ENCODE peak calls at places on chromosomes 12 and 14, in seven cellular contexts. J, L, W, A, C, K and M are unnamed samples.

GRCh38 chr12:79688376-79689040 is 2.3 kb downstream of the PAWR start:
- DNase-seq in A (no peak), J (no peak), K (no peak), L (peak), C (peak), W (no peak), M (no peak)

GRCh38 chr14:41605550-41606248 is 977 bp upstream of the LRFN5 start:
- DNase-seq in C (no peak), W (no peak), K (no peak), A (no peak), J (peak), L (peak), M (peak)

GRCh38 chr14:76336876-76337275 is 39.1 kb upstream of the ESRRB start:
- DNase-seq in K (no peak), C (no peak), A (no peak), J (no peak), W (no peak), L (no peak), M (no peak)

GRCh38 chr12:115135800-115136211 is 451.8 kb upstream of the TBX3 start:
- DNase-seq in C (peak), W (peak), A (no peak), J (peak), L (peak), K (no peak), M (peak)

GRCh38 chr12:27424631-27425230 is 21.8 kb upstream of the SMCO2 start:
- DNase-seq in L (peak), C (peak), A (peak), W (no peak), K (no peak), J (peak), M (peak)

GRCh38 chr14:61183486-61183885 is 97.7 kb downstream of the TMEM30B start:
- DNase-seq in J (no peak), C (no peak), A (no peak), K (no peak), W (no peak), L (no peak), M (no peak)

GRCh38 chr12:80412343-80412953 is 31.6 kb upstream of the PTPRQ start:
- DNase-seq in A (peak), J (peak), L (peak), C (peak), W (no peak), K (no peak), M (peak)

GRCh38 chr12:98653866-98654493 is 8.9 kb downstream of the APAF1 start:
- DNase-seq in J (peak), C (peak), W (no peak), L (peak), K (no peak), A (peak), M (peak)

GRCh38 chr12:132376464-132376830 is 47.1 kb upstream of the GALNT9 start:
- DNase-seq in K (no peak), L (no peak), C (no peak), J (no peak), W (no peak), A (no peak), M (no peak)

GRCh38 chr12:106078358-106079025 is 60.3 kb downstream of the NUAK1 start:
- DNase-seq in C (peak), L (peak), J (peak), A (peak), K (no peak), W (peak), M (no peak)

GRCh38 chr12:132557969-132558856 is 52.2 kb downstream of the LRCOL1 start:
- DNase-seq in C (no peak), L (no peak), J (no peak), A (no peak), K (no peak), W (no peak), M (no peak)

GRCh38 chr14:70665448-70666363 is 24.0 kb downstream of the TTC9 start:
- DNase-seq in J (no peak), C (peak), A (peak), L (no peak), W (no peak), K (no peak), M (no peak)

GRCh38 chr14:69360438-69361108 is 37.5 kb downstream of the ERH start:
- DNase-seq in J (no peak), L (no peak), K (no peak), A (no peak), W (no peak), C (no peak), M (no peak)

GRCh38 chr12:45587877-45588530 is 141.5 kb upstream of the ARID2 start:
- DNase-seq in W (no peak), J (no peak), L (no peak), C (peak), A (no peak), K (no peak), M (no peak)

GRCh38 chr12:26334621-26335124 is 139.3 kb downstream of the SSPN start:
- DNase-seq in C (no peak), L (no peak), K (no peak), J (no peak), A (no peak), W (peak), M (no peak)